ENCODE peak calls at places on chromosomes 12 and 14, in six cellular contexts. D, U, V, N, B and E are unnamed samples.

GRCh38 chr12:10031771-10032175 is 1.3 kb downstream of the CLEC9A start:
- DNase-seq in D (no peak), U (no peak), V (peak; percentile 25), N (no peak), B (no peak), E (no peak)

GRCh38 chr12:85182699-85183098 is 97.3 kb upstream of the ALX1 start:
- DNase-seq in D (no peak), U (no peak), V (no peak), N (no peak), B (no peak), E (no peak)

GRCh38 chr12:93125126-93125525 is 196.0 kb upstream of the EEA1 start:
- DNase-seq in D (no peak), U (no peak), V (no peak), N (no peak), B (no peak), E (no peak)

GRCh38 chr12:46266382-46266791 is 2.5 kb downstream of the SLC38A1 start:
- DNase-seq in D (no peak), U (no peak), V (no peak), N (no peak), B (peak; percentile 67), E (no peak)

GRCh38 chr12:94615284-94616216 is 34.8 kb downstream of the TMCC3 start:
- DNase-seq in D (no peak), U (no peak), V (no peak), N (peak; percentile 35), B (peak; percentile 49), E (no peak)

GRCh38 chr14:77616133-77616453 is 344 bp downstream of the SPTLC2 start:
- DNase-seq in D (peak; percentile 25), U (no peak), V (no peak), N (no peak), B (no peak), E (peak; percentile 19)

GRCh38 chr14:78970677-78971076 is 800.5 kb downstream of the NRXN3 start:
- DNase-seq in D (no peak), U (no peak), V (no peak), N (no peak), B (no peak), E (no peak)

GRCh38 chr12:27198036-27198435 is 46.0 kb upstream of the STK38L start:
- DNase-seq in D (no peak), U (no peak), V (no peak), N (no peak), B (no peak), E (no peak)

GRCh38 chr14:76772300-76773187 is 11.3 kb downstream of the VASH1 start:
- DNase-seq in D (no peak), U (no peak), V (no peak), N (no peak), B (peak; percentile 79), E (no peak)

GRCh38 chr12:98402081-98402480 is 113.3 kb upstream of the TMPO start:
- DNase-seq in D (no peak), U (no peak), V (no peak), N (peak; percentile 51), B (no peak), E (no peak)

GRCh38 chr14:60331201-60332045 is 82.4 kb downstream of the PPM1A start:
- DNase-seq in D (peak; percentile 39), U (peak; percentile 52), V (peak; percentile 68), N (peak; percentile 54), B (peak; percentile 79), E (peak; percentile 44)

GRCh38 chr14:60723218-60724079 is 702 bp downstream of the SIX4 start:
- DNase-seq in D (peak; percentile 39), U (no peak), V (no peak), N (no peak), B (peak; percentile 41), E (peak; percentile 46)

GRCh38 chr12:575129-575502 is 88.1 kb downstream of the NINJ2 start:
- DNase-seq in D (no peak), U (no peak), V (no peak), N (no peak), B (no peak), E (no peak)

GRCh38 chr12:576613-577110 is 86.6 kb downstream of the NINJ2 start:
- DNase-seq in D (no peak), U (no peak), V (no peak), N (no peak), B (no peak), E (no peak)

GRCh38 chr12:574475-575128 is 88.6 kb downstream of the NINJ2 start:
- DNase-seq in D (no peak), U (no peak), V (no peak), N (peak; percentile 68), B (no peak), E (no peak)

GRCh38 chr12:578743-579449 is 84.3 kb downstream of the NINJ2 start:
- DNase-seq in D (no peak), U (no peak), V (no peak), N (no peak), B (no peak), E (no peak)

GRCh38 chr12:575948-576612 is 87.2 kb downstream of the NINJ2 start:
- DNase-seq in D (peak; percentile 94), U (peak; percentile 40), V (no peak), N (peak; percentile 79), B (peak; percentile 85), E (peak; percentile 96)
- TF ChIP-seq POLR2A in D (peak; percentile 51), U (peak; percentile 59), V (no peak), N (no peak), B (peak; percentile 34), E (no peak)

DNA sequence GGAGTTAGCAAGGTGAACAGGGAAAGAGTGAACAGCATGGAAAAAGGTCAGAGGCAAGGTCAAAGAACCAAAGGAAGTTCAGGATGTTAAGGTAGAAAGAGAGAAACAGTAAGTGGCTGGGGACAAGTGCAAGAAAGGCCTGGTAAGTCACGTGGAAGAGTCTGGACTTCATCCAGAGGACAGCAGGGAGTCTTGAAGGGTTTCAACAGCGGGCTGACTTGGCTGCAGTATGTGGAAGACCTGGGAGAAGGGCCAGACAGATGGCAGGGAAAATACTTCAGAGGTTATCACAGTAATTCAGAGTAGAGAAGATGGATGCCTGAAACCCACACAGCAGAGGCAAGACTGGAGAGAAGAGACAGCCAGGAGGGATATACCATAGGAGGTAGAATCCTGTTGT is 34.0 kb downstream of the CIT start:
- DNase-seq in D (no peak), U (no peak), V (no peak), N (no peak), B (no peak), E (no peak)
- TF ChIP-seq TAF1 in D (no peak), U (no peak), V (no peak), N (no peak), B (no peak), E (no peak)

GRCh38 chr12:49554266-49554665 is 13.7 kb downstream of the MCRS1 start:
- DNase-seq in D (no peak), U (no peak), V (no peak), N (no peak), B (no peak), E (no peak)

GRCh38 chr12:49556391-49557186 is 11.4 kb downstream of the MCRS1 start:
- DNase-seq in D (no peak), U (no peak), V (no peak), N (no peak), B (no peak), E (no peak)

GRCh38 chr12:49557187-49557916 is 10.6 kb downstream of the MCRS1 start:
- DNase-seq in D (no peak), U (no peak), V (no peak), N (no peak), B (no peak), E (no peak)

GRCh38 chr12:49557917-49558215 is 10.1 kb downstream of the MCRS1 start:
- DNase-seq in D (no peak), U (no peak), V (no peak), N (no peak), B (no peak), E (no peak)

GRCh38 chr12:49555631-49556390 is 12.1 kb downstream of the MCRS1 start:
- DNase-seq in D (no peak), U (no peak), V (no peak), N (no peak), B (no peak), E (no peak)
- TF ChIP-seq POLR2AphosphoS5 in D (peak; percentile 59), U (no peak), V (no peak), N (no peak), B (no peak), E (peak; percentile 38)

GRCh38 chr12:116689586-116689985 is 48.3 kb downstream of the SPRING1 start:
- DNase-seq in D (no peak), U (no peak), V (no peak), N (no peak), B (no peak), E (no peak)

GRCh38 chr12:116687888-116688287 is 50.0 kb downstream of the SPRING1 start:
- DNase-seq in D (no peak), U (no peak), V (peak; percentile 76), N (peak; percentile 44), B (peak; percentile 60), E (peak; percentile 31)

GRCh38 chr12:116691636-116692035 is 46.2 kb downstream of the SPRING1 start:
- DNase-seq in D (no peak), U (no peak), V (no peak), N (no peak), B (no peak), E (no peak)

GRCh38 chr12:116691205-116691604 is 46.7 kb downstream of the SPRING1 start:
- DNase-seq in D (no peak), U (no peak), V (no peak), N (no peak), B (no peak), E (no peak)

DNA sequence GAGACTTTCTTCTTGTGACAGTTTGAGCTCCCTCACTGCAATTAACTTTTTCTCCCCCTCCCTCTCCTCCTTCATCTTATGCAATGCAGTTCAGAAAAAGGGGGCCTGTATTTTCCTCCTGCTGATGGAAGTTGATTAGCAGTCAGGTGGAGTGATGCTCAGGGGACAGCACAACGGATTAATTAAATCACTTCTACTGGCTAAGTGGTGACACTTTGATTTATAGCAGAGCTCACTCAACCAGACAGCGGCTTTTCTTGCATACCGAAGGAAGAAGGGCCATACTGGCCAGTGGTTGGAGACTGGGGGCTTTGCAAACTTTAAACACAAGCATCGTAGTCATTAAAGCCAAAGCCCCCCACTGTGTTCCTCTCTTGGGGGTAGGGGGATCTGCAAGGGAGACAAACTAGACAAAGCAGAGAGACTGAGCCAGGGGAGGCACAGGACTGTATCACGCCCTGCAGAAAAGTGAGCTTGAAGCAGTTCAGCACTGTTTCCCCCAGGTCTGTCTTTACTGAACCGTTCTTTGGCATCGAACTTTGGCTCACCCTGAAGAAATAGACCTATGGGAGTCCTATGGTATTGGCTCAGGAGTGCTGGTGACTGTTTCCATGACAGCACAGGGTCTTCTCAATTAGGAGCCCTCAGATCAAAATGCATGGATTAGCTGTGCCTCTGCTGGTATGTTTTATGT is 47.7 kb downstream of the SPRING1 start:
- DNase-seq in D (no peak), U (no peak), V (no peak), N (no peak), B (no peak), E (no peak)
- TF ChIP-seq POLR2A in D (no peak), U (no peak), V (no peak), N (no peak), B (no peak), E (no peak)

GRCh38 chr12:91851741-91852477 is 293.7 kb downstream of the BTG1 start:
- DNase-seq in D (no peak), U (no peak), V (no peak), N (no peak), B (no peak), E (no peak)

GRCh38 chr12:91858186-91858585 is 287.5 kb downstream of the BTG1 start:
- DNase-seq in D (no peak), U (no peak), V (no peak), N (no peak), B (no peak), E (no peak)

GRCh38 chr12:91852646-91853045 is 293.0 kb downstream of the BTG1 start:
- DNase-seq in D (no peak), U (no peak), V (no peak), N (no peak), B (no peak), E (no peak)

GRCh38 chr12:91854725-91855124 is 290.9 kb downstream of the BTG1 start:
- DNase-seq in D (no peak), U (no peak), V (no peak), N (no peak), B (no peak), E (no peak)

GRCh38 chr12:91853350-91854127 is 292.1 kb downstream of the BTG1 start:
- DNase-seq in D (no peak), U (no peak), V (no peak), N (no peak), B (peak; percentile 47), E (no peak)
- TF ChIP-seq TAF1 in D (no peak), U (no peak), V (no peak), N (no peak), B (no peak), E (no peak)